ENCODE peak calls at places on chromosomes 11 and 22, in ten cellular contexts. X is bronchial epithelial cell, F is IMR-90, L is nephron progenitor cell, H is tibial nerve, M is D721Med, Y is colonic mucosa, G is osteocyte, T is body of pancreas, B is GM23338. R is an unnamed sample.

GRCh38 chr11:81870066-81870412 is 863.6 kb downstream of the FAM181B start:
- DNase-seq in X (no peak), F (no peak), L (no peak), H (no peak), M (no peak), Y (no peak), G (no peak), T (no peak), B (no peak), R (no peak)

GRCh38 chr22:45518580-45518991 is 15.9 kb downstream of the FBLN1 start:
- DNase-seq in X (no peak), F (no peak), L (no peak), H (no peak), M (no peak), Y (no peak), G (no peak), T (peak), B (no peak), R (no peak)

GRCh38 chr11:120612363-120613263 is 101.1 kb downstream of the GRIK4 start:
- DNase-seq in X (peak), F (peak), L (no peak), H (no peak), M (no peak), Y (peak), G (no peak), T (peak), B (no peak), R (no peak)

GRCh38 chr11:2375964-2376551 is 1.1 kb upstream of the CD81 start:
- DNase-seq in X (no peak), F (no peak), L (no peak), H (no peak), M (no peak), Y (peak), G (no peak), T (peak), B (no peak), R (no peak)

GRCh38 chr11:119414734-119415133 is 8.2 kb downstream of the THY1 start:
- DNase-seq in X (no peak), F (no peak), L (no peak), H (no peak), M (no peak), Y (no peak), G (no peak), T (no peak), B (no peak), R (no peak)

GRCh38 chr11:57164317-57164716 is 17.4 kb upstream of the LRRC55 start:
- DNase-seq in X (no peak), F (no peak), L (no peak), H (no peak), M (no peak), Y (no peak), G (no peak), T (no peak), B (no peak), R (no peak)

GRCh38 chr11:97743205-97743742 is 1277.5 kb upstream of the CNTN5 start:
- DNase-seq in X (peak), F (peak), L (no peak), H (no peak), M (no peak), Y (no peak), G (no peak), T (no peak), B (no peak), R (no peak)

GRCh38 chr11:93659216-93659615 is 2.3 kb upstream of the CEP295 start:
- DNase-seq in X (no peak), F (no peak), L (no peak), H (no peak), M (no peak), Y (no peak), G (no peak), T (no peak), B (no peak), R (no peak)

GRCh38 chr11:107043242-107043991 is 25.1 kb upstream of the GUCY1A2 start:
- DNase-seq in X (peak), F (peak), L (no peak), H (no peak), M (no peak), Y (no peak), G (no peak), T (no peak), B (no peak), R (no peak)

GRCh38 chr11:35390737-35391682 is 28.3 kb downstream of the SLC1A2 start:
- DNase-seq in X (peak), F (peak), L (no peak), H (no peak), M (no peak), Y (peak), G (no peak), T (peak), B (no peak), R (no peak)

GRCh38 chr11:6637871-6638270 is 17.7 kb downstream of the DCHS1 start:
- DNase-seq in X (no peak), F (peak), L (no peak), H (no peak), M (no peak), Y (no peak), G (no peak), T (peak), B (no peak), R (no peak)

GRCh38 chr22:43782448-43782847 is 29.7 kb downstream of the EFCAB6 start:
- DNase-seq in X (no peak), F (peak), L (no peak), H (no peak), M (no peak), Y (no peak), G (no peak), T (no peak), B (no peak), R (no peak)

GRCh38 chr11:100801225-100801999 is 114.3 kb downstream of the ARHGAP42 start:
- DNase-seq in X (no peak), F (no peak), L (no peak), H (no peak), M (no peak), Y (no peak), G (no peak), T (no peak), B (no peak), R (no peak)
- TF ChIP-seq CTCF in X (no peak), F (no peak), L (no peak), H (no peak), M (no peak), Y (no peak), G (no peak), T (no peak), B (no peak), R (no peak)

GRCh38 chr11:114399903-114400221 is 449 bp downstream of the C11orf71 start:
- DNase-seq in X (no peak), F (no peak), L (peak), H (peak), M (no peak), Y (no peak), G (no peak), T (peak), B (peak), R (no peak)
- TF ChIP-seq CTCF in X (no peak), F (no peak), L (no peak), H (no peak), M (no peak), Y (no peak), G (no peak), T (peak), B (no peak), R (no peak)

GRCh38 chr11:72336163-72336562 is 92.2 kb upstream of the PHOX2A start:
- DNase-seq in X (no peak), F (no peak), L (no peak), H (no peak), M (no peak), Y (no peak), G (no peak), T (no peak), B (no peak), R (no peak)

GRCh38 chr11:72334651-72335050 is 90.7 kb upstream of the PHOX2A start:
- DNase-seq in X (no peak), F (no peak), L (peak), H (no peak), M (no peak), Y (no peak), G (no peak), T (no peak), B (no peak), R (no peak)

GRCh38 chr11:72331761-72332160 is 87.8 kb upstream of the PHOX2A start:
- DNase-seq in X (no peak), F (no peak), L (no peak), H (no peak), M (no peak), Y (no peak), G (no peak), T (no peak), B (no peak), R (no peak)

GRCh38 chr11:72330131-72330727 is 86.3 kb upstream of the PHOX2A start:
- DNase-seq in X (no peak), F (no peak), L (no peak), H (no peak), M (no peak), Y (no peak), G (no peak), T (no peak), B (no peak), R (no peak)

GRCh38 chr11:72333657-72334056 is 89.7 kb upstream of the PHOX2A start:
- DNase-seq in X (no peak), F (no peak), L (peak), H (no peak), M (no peak), Y (no peak), G (no peak), T (no peak), B (peak), R (no peak)
- TF ChIP-seq CTCF in X (no peak), F (peak), L (no peak), H (no peak), M (no peak), Y (no peak), G (no peak), T (peak), B (peak), R (no peak)

GRCh38 chr22:37544955-37545702 is 15.2 kb upstream of the CDC42EP1 start:
- DNase-seq in X (peak), F (peak), L (peak), H (peak), M (no peak), Y (peak), G (peak), T (peak), B (peak), R (peak)
- TF ChIP-seq CTCF in X (peak), F (peak), L (peak), H (peak), M (peak), Y (peak), G (peak), T (peak), B (peak), R (no peak)

DNA sequence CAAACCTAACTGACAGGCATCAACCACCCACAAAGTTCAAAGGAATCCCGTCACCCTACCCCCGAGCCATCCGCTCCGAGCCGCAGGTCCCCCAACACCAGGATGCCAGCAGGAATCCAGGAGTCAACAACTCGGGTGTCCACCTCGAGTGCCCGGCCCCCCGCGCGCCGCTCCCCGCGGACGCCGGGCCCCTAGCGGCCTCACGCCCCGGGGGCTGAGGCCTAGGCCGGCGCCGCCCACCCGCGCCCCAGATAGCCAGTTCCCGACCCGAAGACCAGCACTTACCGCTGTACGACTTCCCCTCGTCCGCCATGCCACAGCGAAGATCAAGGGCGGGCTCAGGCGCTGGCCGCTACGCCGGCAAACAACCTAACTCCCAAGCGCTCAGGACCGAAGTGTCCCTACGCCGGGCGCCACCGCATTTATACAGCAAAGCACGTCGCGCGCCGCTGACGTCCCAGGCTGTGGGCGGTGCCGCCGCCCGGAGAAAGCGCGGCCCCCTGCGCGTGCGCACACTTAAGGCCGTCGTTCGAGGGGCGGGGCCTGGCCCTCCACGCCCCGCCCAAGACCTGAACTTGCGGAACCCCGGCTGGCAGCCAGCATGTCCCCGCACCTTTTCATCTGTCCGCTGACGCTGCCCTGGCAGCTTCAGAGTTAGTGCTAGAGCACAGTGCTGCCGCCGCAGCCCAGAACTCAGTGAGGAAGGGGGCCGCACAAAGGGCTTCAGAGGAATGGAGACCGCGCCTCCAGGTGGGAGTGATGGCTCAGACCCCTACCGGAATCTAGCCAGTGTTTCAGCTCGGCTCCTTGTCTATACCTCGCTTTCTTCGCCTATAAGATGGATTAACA is at the start of gene NXF1:
- DNase-seq in X (peak), F (peak), L (peak), H (peak), M (peak), Y (peak), G (peak), T (peak), B (peak), R (peak)
- TF ChIP-seq CTCF in X (no peak), F (no peak), L (no peak), H (peak), M (no peak), Y (no peak), G (peak), T (peak), B (peak), R (no peak)

GRCh38 chr11:8090756-8091155 is 9.7 kb downstream of the TUB start:
- DNase-seq in X (no peak), F (no peak), L (peak), H (peak), M (no peak), Y (no peak), G (no peak), T (peak), B (peak), R (no peak)
- TF ChIP-seq CTCF in X (peak), F (peak), L (peak), H (peak), M (peak), Y (no peak), G (peak), T (peak), B (peak), R (no peak)

GRCh38 chr11:63681208-63682044 is at the start of gene RTN3:
- DNase-seq in X (peak), F (peak), L (peak), H (peak), M (peak), Y (peak), G (peak), T (peak), B (peak), R (peak)
- TF ChIP-seq CTCF in X (peak), F (peak), L (no peak), H (no peak), M (no peak), Y (no peak), G (peak), T (peak), B (peak), R (no peak)

GRCh38 chr22:20432244-20432686 is 5.4 kb downstream of the SCARF2 start:
- DNase-seq in X (no peak), F (no peak), L (no peak), H (no peak), M (no peak), Y (no peak), G (no peak), T (no peak), B (no peak), R (no peak)

GRCh38 chr22:20430101-20430640 is 7.5 kb downstream of the SCARF2 start:
- DNase-seq in X (no peak), F (no peak), L (no peak), H (no peak), M (peak), Y (no peak), G (no peak), T (no peak), B (no peak), R (no peak)

GRCh38 chr22:20429254-20430100 is 8.1 kb downstream of the SCARF2 start:
- DNase-seq in X (peak), F (no peak), L (peak), H (no peak), M (peak), Y (peak), G (no peak), T (peak), B (peak), R (peak)

GRCh38 chr22:20431520-20432237 is 5.9 kb downstream of the SCARF2 start:
- DNase-seq in X (no peak), F (no peak), L (no peak), H (no peak), M (no peak), Y (no peak), G (no peak), T (no peak), B (peak), R (no peak)

DNA sequence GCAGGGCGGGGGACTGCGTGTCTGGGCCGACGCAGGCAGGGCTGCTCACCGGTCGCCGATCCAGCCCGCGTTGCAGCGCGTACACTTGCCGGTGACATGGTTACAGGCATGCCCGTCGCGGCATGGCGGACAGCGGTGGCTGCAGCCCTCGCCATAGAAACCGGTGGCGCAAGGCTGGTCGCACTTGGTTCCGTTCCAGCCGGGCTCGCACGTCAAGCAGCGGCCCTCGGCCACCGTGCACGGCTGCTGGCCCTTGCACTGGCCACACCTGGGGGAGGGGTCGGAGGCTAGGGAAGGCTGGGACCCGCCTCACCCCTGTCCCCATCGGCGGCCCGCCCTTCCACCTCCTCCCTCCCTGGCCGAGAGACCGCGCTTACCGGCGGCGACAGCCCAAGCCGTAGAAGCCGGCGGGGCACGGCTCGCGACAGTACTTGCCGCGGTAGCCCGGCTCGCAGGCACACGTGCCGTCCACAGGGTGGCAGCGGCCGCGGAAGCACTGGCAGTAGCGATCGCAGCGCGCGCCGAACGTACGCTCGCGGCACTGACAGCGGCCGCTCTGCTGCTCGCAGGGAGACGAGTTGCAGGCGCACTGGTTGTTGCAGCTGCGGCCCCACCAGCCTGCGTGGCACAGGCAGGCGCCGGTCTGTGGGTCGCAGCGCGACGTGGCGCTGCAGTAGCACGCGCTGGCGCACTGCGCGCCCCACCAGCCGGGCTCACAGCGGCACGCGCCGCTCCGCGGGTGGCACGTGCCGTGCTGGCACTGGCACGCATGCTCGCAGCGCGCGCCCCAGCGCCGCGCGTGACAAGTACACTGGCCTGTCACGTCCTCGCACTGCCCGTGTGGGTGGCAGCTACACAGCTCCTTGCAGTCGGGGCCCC is 6.7 kb downstream of the SCARF2 start:
- DNase-seq in X (peak), F (no peak), L (peak), H (no peak), M (peak), Y (peak), G (no peak), T (peak), B (peak), R (peak)
- TF ChIP-seq CTCF in X (peak), F (no peak), L (peak), H (peak), M (no peak), Y (peak), G (peak), T (peak), B (peak), R (no peak)

R was measured in activated B cell treated with CpG ODN at 0.5 μM for 24 hours.